ENCODE peak calls at places on chromosomes 7 and 10, in seven cellular contexts. M is transverse colon, R is Peyer's patch, C is brain microvascular endothelial cell, H is breast epithelium, B is endodermal cell, T is ascending aorta. J is an unnamed sample.

GRCh38 chr7:47088329-47089067 is 493.4 kb downstream of the TNS3 start:
- DNase-seq in M (peak; percentile 27), R (no peak), C (peak; percentile 63), H (no peak), B (peak; percentile 84), T (no peak), J (no peak)

GRCh38 chr7:94040254-94040653 is 36.1 kb upstream of the BET1 start:
- DNase-seq in M (no peak), R (no peak), C (no peak), H (no peak), B (no peak), T (no peak), J (no peak)

GRCh38 chr7:28955723-28956607 is 2.2 kb downstream of the TRIL start:
- DNase-seq in M (peak; percentile 88), R (peak; percentile 91), C (no peak), H (peak; percentile 92), B (peak; percentile 94), T (no peak), J (no peak)

GRCh38 chr10:124671486-124672075 is 72.6 kb downstream of the FAM53B start:
- DNase-seq in M (no peak), R (no peak), C (no peak), H (no peak), B (peak; percentile 82), T (no peak), J (no peak)

GRCh38 chr7:151017370-151017952 is 6.8 kb downstream of the ATG9B start:
- DNase-seq in M (no peak), R (no peak), C (no peak), H (no peak), B (peak; percentile 51), T (no peak), J (no peak)

GRCh38 chr10:100183482-100183881 is 2.3 kb downstream of the ERLIN1 start:
- DNase-seq in M (peak; percentile 47), R (no peak), C (no peak), H (no peak), B (no peak), T (no peak), J (no peak)

GRCh38 chr7:149783386-149784250 is 10.2 kb upstream of the ZNF467 start:
- DNase-seq in M (no peak), R (no peak), C (no peak), H (no peak), B (peak; percentile 68), T (no peak), J (no peak)

GRCh38 chr7:113768256-113768847 is 150.5 kb downstream of the PPP1R3A start:
- DNase-seq in M (no peak), R (no peak), C (no peak), H (no peak), B (no peak), T (no peak), J (no peak)

GRCh38 chr7:6379881-6380280 is 67.9 kb downstream of the DAGLB start:
- DNase-seq in M (no peak), R (no peak), C (no peak), H (no peak), B (no peak), T (no peak), J (no peak)

DNA sequence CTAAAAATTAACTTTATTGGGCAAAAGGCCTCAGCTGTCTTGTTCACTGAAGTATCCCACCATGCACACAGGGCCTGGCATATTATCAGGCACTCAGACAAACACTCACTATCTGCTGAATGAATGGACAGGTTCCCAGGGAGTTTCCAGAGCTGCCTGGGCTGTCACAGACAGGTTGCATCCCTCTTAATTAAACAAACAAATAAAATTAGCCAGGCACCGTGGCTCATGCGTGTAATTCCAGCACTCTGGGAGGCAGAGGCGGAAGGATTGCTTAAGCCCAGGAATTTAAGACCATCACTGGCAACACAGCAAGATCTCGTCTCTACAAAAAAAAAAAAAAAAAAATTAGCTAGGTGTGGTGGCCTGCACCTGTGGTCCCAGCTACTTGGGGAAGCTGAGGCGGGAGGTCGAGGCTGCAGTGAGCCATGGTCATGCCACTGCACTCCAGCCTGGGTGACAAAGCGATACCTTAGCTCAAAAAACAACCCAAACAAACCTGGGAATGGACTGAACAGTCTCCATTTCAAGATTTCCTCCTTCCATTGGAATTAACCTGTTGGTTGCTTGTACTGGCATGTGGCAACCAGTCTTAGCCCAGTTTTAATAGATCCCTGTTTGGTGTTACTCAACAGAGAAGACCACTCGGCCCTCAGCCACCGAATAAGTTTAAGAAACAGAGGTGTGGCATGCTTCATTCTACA is 1.3 kb upstream of the TSPAN14 start:
- DNase-seq in M (no peak), R (no peak), C (no peak), H (no peak), B (no peak), T (no peak), J (no peak)
- H3K27ac ChIP-seq in M (peak overlapping the region; percentile 87), R (peak overlapping the region; percentile 95), C (no peak overlapping the region), H (peak overlapping the region; percentile 90), B (peak overlapping the region; percentile 80), T (peak overlapping the region; percentile 87), J (peak overlapping the region; percentile 60)

GRCh38 chr10:133276435-133277201 is at the start of gene ADAM8:
- DNase-seq in M (peak; percentile 63), R (peak; percentile 67), C (no peak), H (no peak), B (peak; percentile 93), T (no peak), J (peak; percentile 52)

GRCh38 chr10:133275683-133276092 is 980 bp downstream of the ADAM8 start:
- DNase-seq in M (no peak), R (no peak), C (no peak), H (no peak), B (no peak), T (no peak), J (peak; percentile 61)

GRCh38 chr10:133276100-133276434 is 601 bp downstream of the ADAM8 start:
- DNase-seq in M (no peak), R (no peak), C (no peak), H (no peak), B (no peak), T (no peak), J (no peak)

GRCh38 chr10:133273534-133274143 is 3.0 kb downstream of the ADAM8 start:
- DNase-seq in M (no peak), R (no peak), C (no peak), H (no peak), B (no peak), T (no peak), J (no peak)

DNA sequence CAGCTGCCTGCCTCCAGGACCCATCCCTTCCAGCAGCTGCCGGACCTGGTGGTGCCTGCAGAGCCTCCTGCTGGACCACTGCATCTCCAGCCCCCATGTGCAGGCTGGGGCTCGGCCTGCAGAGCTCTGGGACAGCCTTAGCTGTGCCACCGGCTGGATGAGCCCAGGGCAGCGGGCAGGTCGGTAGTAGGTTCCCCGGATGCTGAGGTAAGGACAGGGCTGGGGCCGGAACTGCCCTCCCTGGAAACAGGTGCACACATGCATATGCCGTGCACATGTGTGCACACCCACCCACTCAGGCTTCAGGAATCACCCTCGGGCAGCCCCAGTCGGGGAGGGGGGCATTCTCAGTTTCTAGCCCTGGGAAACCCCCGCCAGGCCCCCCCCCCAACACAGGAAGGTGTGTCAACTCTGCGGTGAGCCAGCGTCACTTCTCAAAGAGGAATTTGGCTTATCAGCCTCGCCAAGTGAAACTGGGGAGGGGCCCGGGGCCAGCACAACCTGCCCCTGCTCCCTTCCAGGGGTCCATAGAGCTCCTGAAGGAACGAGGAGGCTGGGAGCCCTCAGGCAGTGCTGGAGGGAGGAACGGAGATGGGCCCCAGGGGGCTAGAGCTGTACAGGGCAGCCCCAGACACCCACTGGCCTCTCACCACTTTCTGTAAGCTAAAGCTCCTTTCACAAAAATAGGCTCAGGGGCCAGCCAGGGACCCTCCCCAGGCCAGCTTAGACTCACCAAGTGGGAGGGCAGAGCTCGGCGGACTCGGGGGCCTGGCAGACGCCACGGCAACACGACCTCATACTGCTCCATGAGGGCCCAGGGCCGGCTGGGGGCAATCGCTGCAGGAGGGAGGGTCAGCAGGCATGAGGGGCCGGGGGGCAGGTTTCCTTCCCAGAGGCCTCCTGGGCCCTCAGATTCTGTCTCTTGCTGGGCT is 1.7 kb downstream of the ADAM8 start:
- DNase-seq in M (peak; percentile 66), R (no peak), C (no peak), H (no peak), B (no peak), T (no peak), J (peak; percentile 72)
- TF ChIP-seq CTCF in M (no peak), R (no peak), C (peak; percentile 19), H (no peak), B (no peak), T (no peak), J (no peak)

GRCh38 chr10:110335314-110336064 is 30.8 kb upstream of the SMNDC1 start:
- DNase-seq in M (no peak), R (no peak), C (no peak), H (no peak), B (no peak), T (no peak), J (no peak)
- H3K27ac ChIP-seq in M (no peak overlapping the region), R (no peak overlapping the region), C (peak overlapping the region; percentile 71), H (peak overlapping the region; percentile 83), B (peak overlapping the region; percentile 7), T (no peak overlapping the region), J (no peak overlapping the region)

DNA sequence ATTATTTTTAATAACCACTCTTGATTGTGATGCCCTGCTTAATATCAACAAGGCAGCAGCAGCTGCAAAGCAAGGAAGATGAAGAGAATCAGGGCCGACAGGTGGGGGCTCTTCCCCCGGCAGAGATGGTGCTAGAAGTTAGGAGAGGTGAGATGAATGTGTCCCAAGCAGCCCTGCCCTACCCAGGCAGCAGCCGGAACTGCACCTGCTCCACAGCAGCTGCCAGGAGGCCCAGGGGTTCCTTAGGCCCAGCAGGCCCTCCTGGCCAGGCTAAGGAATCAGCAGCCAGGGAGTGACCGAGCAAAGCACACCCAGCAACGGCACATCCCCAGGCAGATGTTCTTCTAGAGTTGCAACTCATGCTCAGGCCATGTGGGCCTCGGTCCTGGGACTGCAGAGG is 17.9 kb downstream of the AFAP1L2 start:
- DNase-seq in M (no peak), R (no peak), C (no peak), H (no peak), B (peak; percentile 69), T (no peak), J (no peak)
- TF ChIP-seq CTCF in M (no peak), R (no peak), C (no peak), H (no peak), B (peak; percentile 65), T (no peak), J (no peak)

GRCh38 chr7:157752832-157753291 is 416.1 kb downstream of the DNAJB6 start:
- DNase-seq in M (no peak), R (no peak), C (peak; percentile 8), H (no peak), B (no peak), T (no peak), J (no peak)

GRCh38 chr7:157753713-157754415 is 417.1 kb downstream of the DNAJB6 start:
- DNase-seq in M (no peak), R (no peak), C (no peak), H (no peak), B (no peak), T (no peak), J (no peak)

GRCh38 chr7:157751951-157752673 is 415.3 kb downstream of the DNAJB6 start:
- DNase-seq in M (no peak), R (no peak), C (no peak), H (no peak), B (no peak), T (no peak), J (no peak)

GRCh38 chr7:157755741-157756140 is 418.9 kb downstream of the DNAJB6 start:
- DNase-seq in M (no peak), R (no peak), C (no peak), H (no peak), B (no peak), T (no peak), J (no peak)

DNA sequence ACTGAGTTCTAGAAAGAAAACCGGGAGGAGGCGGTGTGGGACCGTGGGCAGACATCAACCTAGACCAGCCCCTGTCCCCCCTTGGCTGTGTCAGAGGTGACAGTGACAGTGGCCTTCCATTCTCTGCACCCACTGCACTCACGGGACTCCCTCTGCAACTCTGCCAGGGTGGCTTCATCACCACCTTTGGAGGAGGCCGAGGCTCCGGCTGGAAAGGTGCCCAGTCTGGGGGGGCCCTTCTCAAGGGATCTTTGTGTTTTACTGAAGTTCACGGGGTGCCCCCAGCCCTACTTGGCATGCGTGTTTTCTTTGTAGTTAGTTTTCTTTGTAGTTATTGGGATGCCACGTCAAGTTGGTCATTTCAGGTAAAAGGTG is 417.6 kb downstream of the DNAJB6 start:
- DNase-seq in M (no peak), R (no peak), C (no peak), H (no peak), B (no peak), T (no peak), J (no peak)
- H3K27ac ChIP-seq in M (no peak overlapping the region), R (no peak overlapping the region), C (no peak overlapping the region), H (no peak overlapping the region), B (no peak overlapping the region), T (no peak overlapping the region), J (no peak overlapping the region)

J was measured in CD4-positive, alpha-beta T cell.